ENCODE peak calls at places on chromosomes 12 and 14, in eight cellular contexts. J, U, T, X, O, F, B and I are unnamed samples.

GRCh38 chr12:52741378-52742195 is 35.6 kb downstream of the KRT76 start:
- DNase-seq in J (peak; percentile 60), U (peak; percentile 30), T (no peak), X (peak; percentile 30), O (peak; percentile 85), F (peak; percentile 62), B (no peak), I (peak; percentile 60)

GRCh38 chr12:49945394-49946080 is 5.0 kb upstream of the AQP2 start:
- DNase-seq in J (peak; percentile 89), U (peak; percentile 65), T (peak; percentile 31), X (peak; percentile 77), O (peak; percentile 88), F (peak; percentile 95), B (no peak), I (peak; percentile 92)

GRCh38 chr12:49244161-49244560 is 20.7 kb upstream of the TUBA1C start:
- DNase-seq in J (no peak), U (peak; percentile 89), T (no peak), X (peak; percentile 71), O (no peak), F (peak; percentile 74), B (no peak), I (peak; percentile 70)

GRCh38 chr14:84006643-84007137 is 1523.3 kb upstream of the FLRT2 start:
- DNase-seq in J (peak; percentile 6), U (no peak), T (no peak), X (peak; percentile 1), O (no peak), F (no peak), B (peak; percentile 86), I (peak; percentile 5)

GRCh38 chr12:50271724-50272247 is 11.5 kb downstream of the LIMA1 start:
- DNase-seq in J (no peak), U (peak; percentile 50), T (no peak), X (peak; percentile 79), O (no peak), F (peak; percentile 19), B (no peak), I (peak; percentile 64)

GRCh38 chr14:90576581-90576980 is 179.8 kb downstream of the CALM1 start:
- DNase-seq in J (no peak), U (peak; percentile 74), T (no peak), X (peak; percentile 62), O (no peak), F (peak; percentile 52), B (no peak), I (no peak)

GRCh38 chr14:99155173-99155777 is 116.7 kb downstream of the BCL11B start:
- DNase-seq in J (no peak), U (peak; percentile 48), T (no peak), X (no peak), O (no peak), F (peak; percentile 33), B (no peak), I (peak; percentile 11)

GRCh38 chr12:944201-944600 is 5.3 kb downstream of the RAD52 start:
- DNase-seq in J (no peak), U (no peak), T (no peak), X (no peak), O (no peak), F (no peak), B (no peak), I (no peak)

GRCh38 chr12:124321040-124321481 is 26.2 kb downstream of the RFLNA start:
- DNase-seq in J (peak; percentile 67), U (peak; percentile 46), T (no peak), X (peak; percentile 35), O (peak; percentile 76), F (peak; percentile 91), B (no peak), I (peak; percentile 78)

GRCh38 chr12:120999191-121000120 is 16.8 kb downstream of the C12orf43 start:
- DNase-seq in J (no peak), U (peak; percentile 56), T (no peak), X (no peak), O (no peak), F (peak; percentile 63), B (no peak), I (peak; percentile 23)

GRCh38 chr14:105891631-105892452 is 365.5 kb downstream of the TMEM121 start:
- DNase-seq in J (no peak), U (no peak), T (no peak), X (no peak), O (no peak), F (no peak), B (no peak), I (no peak)

GRCh38 chr12:49524660-49525324 is 14.0 kb upstream of the KCNH3 start:
- DNase-seq in J (no peak), U (no peak), T (no peak), X (peak; percentile 34), O (no peak), F (no peak), B (no peak), I (no peak)

GRCh38 chr14:53915364-53916014 is 41.1 kb downstream of the BMP4 start:
- DNase-seq in J (no peak), U (no peak), T (no peak), X (no peak), O (no peak), F (no peak), B (no peak), I (no peak)

GRCh38 chr14:35965425-35965824 is 139.3 kb downstream of the BRMS1L start:
- DNase-seq in J (no peak), U (no peak), T (no peak), X (no peak), O (no peak), F (no peak), B (peak; percentile 32), I (no peak)

GRCh38 chr12:49658276-49658675 is 34.9 kb downstream of the PRPF40B start:
- DNase-seq in J (no peak), U (no peak), T (no peak), X (no peak), O (no peak), F (no peak), B (no peak), I (no peak)

GRCh38 chr12:2126676-2127406 is 74.1 kb downstream of the CACNA1C start:
- DNase-seq in J (no peak), U (no peak), T (no peak), X (no peak), O (no peak), F (no peak), B (no peak), I (no peak)

GRCh38 chr12:69023840-69024239 is 90.9 kb upstream of the CPM start:
- DNase-seq in J (no peak), U (no peak), T (no peak), X (no peak), O (no peak), F (no peak), B (no peak), I (no peak)